ENCODE peak calls at places on chromosomes 12 and 14, in nine cellular contexts. Y is neural crest cell; Q is fibroblast of mammary gland; T is activated effector memory CD4-positive, alpha-beta T cell treated with Interleukin-2 at 50 U/mL for 16 hours; U is CD8-positive, alpha-beta T cell; X is NCI-H345; A is astrocyte of the cerebellum; L is stimulated activated CD4-positive, alpha-beta T cell treated with anti-CD3 and anti-CD28 coated beads, Interleukin-1b, Interleukin-23, amount 100 ng/mL, for 1 hour; K is effector memory CD8-positive, alpha-beta T cell. F is an unnamed sample.

GRCh38 chr12:115941362-115941761 is 336.1 kb downstream of the MED13L start:
- DNase-seq in Y (no peak), Q (peak), T (no peak), U (no peak), X (no peak), A (no peak), L (no peak), K (no peak), F (no peak)

GRCh38 chr12:114679452-114679875 is 4.5 kb downstream of the TBX3 start:
- DNase-seq in Y (no peak), Q (no peak), T (no peak), U (no peak), X (no peak), A (no peak), L (no peak), K (no peak), F (no peak)

GRCh38 chr14:65414961-65415589 is 2.5 kb downstream of the FUT8 start:
- DNase-seq in Y (no peak), Q (peak), T (no peak), U (no peak), X (peak), A (peak), L (no peak), K (no peak), F (no peak)

GRCh38 chr14:49959822-49960408 is 67.0 kb downstream of the ARF6 start:
- DNase-seq in Y (no peak), Q (no peak), T (no peak), U (no peak), X (peak), A (no peak), L (no peak), K (no peak), F (no peak)

GRCh38 chr12:80708535-80709328 is 1.3 kb downstream of the MYF6 start:
- DNase-seq in Y (no peak), Q (peak), T (no peak), U (no peak), X (no peak), A (no peak), L (no peak), K (no peak), F (peak)

GRCh38 chr12:89016970-89017778 is 335.1 kb downstream of the DUSP6 start:
- DNase-seq in Y (peak), Q (peak), T (no peak), U (no peak), X (peak), A (peak), L (no peak), K (peak), F (peak)

GRCh38 chr14:100872241-100872640 is 31.3 kb downstream of the RTL1 start:
- DNase-seq in Y (no peak), Q (peak), T (no peak), U (no peak), X (no peak), A (no peak), L (no peak), K (no peak), F (no peak)

GRCh38 chr12:50764861-50765324 is 992 bp downstream of the ATF1 start:
- DNase-seq in Y (no peak), Q (peak), T (peak), U (peak), X (no peak), A (no peak), L (peak), K (peak), F (no peak)

GRCh38 chr12:21065845-21066244 is 65.1 kb upstream of the SLCO1B1 start:
- DNase-seq in Y (no peak), Q (no peak), T (no peak), U (no peak), X (peak), A (peak), L (no peak), K (no peak), F (peak)

GRCh38 chr14:93987815-93988476 is 9.2 kb upstream of the CCDC197 start:
- DNase-seq in Y (no peak), Q (no peak), T (no peak), U (no peak), X (no peak), A (no peak), L (no peak), K (no peak), F (no peak)

GRCh38 chr12:108629824-108630476 is 3.7 kb downstream of the SELPLG start:
- DNase-seq in Y (no peak), Q (peak), T (no peak), U (no peak), X (no peak), A (no peak), L (no peak), K (peak), F (no peak)

GRCh38 chr12:10363922-10364838 is 25.7 kb downstream of the KLRK1 start:
- DNase-seq in Y (no peak), Q (peak), T (peak), U (no peak), X (peak), A (no peak), L (no peak), K (no peak), F (peak)

GRCh38 chr14:67636361-67636919 is 16.7 kb downstream of the ARG2 start:
- DNase-seq in Y (no peak), Q (no peak), T (no peak), U (no peak), X (peak), A (no peak), L (no peak), K (no peak), F (no peak)

GRCh38 chr12:57153420-57153997 is 6.1 kb upstream of the LRP1-AS start:
- DNase-seq in Y (no peak), Q (no peak), T (no peak), U (no peak), X (no peak), A (no peak), L (no peak), K (no peak), F (no peak)